ENCODE peak calls at places on chromosomes 2 and 18, in five cellular contexts. C is NCI-H460, I is GM03348, P is dorsolateral prefrontal cortex, M is uterus. B is an unnamed sample.

GRCh38 chr2:96144481-96145027 is 686 bp downstream of the DUSP2 start:
- DNase-seq in I (no peak), M (no peak), P (no peak), C (no peak), B (no peak)

GRCh38 chr2:37671816-37672103 is 318 bp upstream of the CDC42EP3 start:
- DNase-seq in I (no peak), P (no peak), M (no peak), C (no peak), B (no peak)

GRCh38 chr18:37122877-37123276 is 293.9 kb downstream of the KIAA1328 start:
- DNase-seq in C (no peak), P (no peak), M (no peak), I (no peak), B (no peak)

GRCh38 chr18:59079264-59079972 is 60.3 kb upstream of the SEC11C start:
- DNase-seq in P (no peak), C (no peak), I (no peak), M (no peak), B (no peak)

GRCh38 chr2:127361929-127362328 is 25.8 kb downstream of the MAP3K2 start:
- DNase-seq in C (no peak), M (no peak), P (no peak), I (peak; percentile 11), B (no peak)

GRCh38 chr2:200172944-200173481 is 133.5 kb upstream of the SPATS2L start:
- DNase-seq in M (no peak), I (peak; percentile 10), C (no peak), P (no peak), B (no peak)

GRCh38 chr2:231615058-231615671 is 22.5 kb downstream of the TEX44 start:
- DNase-seq in I (no peak), C (no peak), P (no peak), M (no peak), B (no peak)

GRCh38 chr2:159118859-159119510 is 150.5 kb downstream of the TANC1 start:
- DNase-seq in C (no peak), P (no peak), M (no peak), I (no peak), B (no peak)

GRCh38 chr2:236769981-236770671 is 200.5 kb downstream of the ACKR3 start:
- DNase-seq in P (no peak), M (no peak), C (no peak), I (peak; percentile 88), B (no peak)

GRCh38 chr2:223762853-223763252 is 74.5 kb downstream of the AP1S3 start:
- DNase-seq in M (no peak), P (no peak), C (no peak), I (no peak), B (no peak)

GRCh38 chr2:66519264-66519843 is 84.4 kb downstream of the MEIS1 start:
- DNase-seq in M (no peak), I (no peak), P (no peak), C (no peak), B (no peak)

GRCh38 chr2:163665817-163666216 is 70.0 kb downstream of the FIGN start:
- DNase-seq in P (no peak), M (no peak), C (no peak), I (no peak), B (no peak)

GRCh38 chr2:72572501-72572900 is 253.3 kb downstream of the EXOC6B start:
- DNase-seq in M (no peak), C (no peak), P (no peak), I (peak; percentile 20), B (no peak)

GRCh38 chr2:101160454-101160853 is 9.3 kb upstream of the TBC1D8 start:
- DNase-seq in P (no peak), M (no peak), C (no peak), I (peak; percentile 54), B (no peak)

GRCh38 chr18:23689616-23690504 is 607 bp downstream of the LAMA3 start:
- DNase-seq in I (no peak), P (no peak), C (no peak), M (peak; percentile 26), B (no peak)

GRCh38 chr2:8244634-8245033 is 437.2 kb upstream of the ID2 start:
- DNase-seq in M (no peak), I (no peak), P (no peak), C (no peak), B (peak; percentile 14)

GRCh38 chr2:64463784-64464183 is 9.8 kb downstream of the LGALSL start:
- DNase-seq in I (peak; percentile 58), M (no peak), P (no peak), C (no peak), B (no peak)

GRCh38 chr2:120902532-120903088 is 166.9 kb downstream of the GLI2 start:
- DNase-seq in M (no peak), C (no peak), I (no peak), P (no peak), B (no peak)

GRCh38 chr2:173132531-173132930 is 56.9 kb downstream of the MAP3K20 start:
- DNase-seq in I (no peak), P (no peak), C (no peak), M (no peak), B (no peak)

GRCh38 chr2:96239091-96239490 is 26.7 kb downstream of the TMEM127 start:
- DNase-seq in C (no peak), I (no peak), M (no peak), P (no peak), B (no peak)

GRCh38 chr18:76592096-76592495 is 97.1 kb upstream of the ZNF516 start:
- DNase-seq in I (no peak), P (no peak), M (no peak), C (no peak), B (no peak)

GRCh38 chr18:77098033-77098432 is 34.5 kb downstream of the MBP start:
- DNase-seq in I (no peak), P (no peak), M (no peak), C (no peak), B (no peak)

GRCh38 chr2:54597153-54597827 is 126.2 kb upstream of the EML6 start:
- DNase-seq in C (no peak), I (no peak), P (peak; percentile 89), M (peak; percentile 65), B (no peak)

GRCh38 chr2:99662761-99663341 is 173.0 kb upstream of the REV1 start:
- DNase-seq in P (peak; percentile 17), I (peak; percentile 86), M (peak; percentile 54), C (peak; percentile 80), B (no peak)

GRCh38 chr2:178193823-178194599 is at the start of gene OSBPL6:
- DNase-seq in P (peak; percentile 75), C (peak; percentile 82), I (peak; percentile 97), M (peak; percentile 58), B (peak; percentile 72)

GRCh38 chr2:197311521-197312033 is 997 bp upstream of the ANKRD44 start:
- DNase-seq in I (peak; percentile 28), P (no peak), C (no peak), M (no peak), B (no peak)

GRCh38 chr18:43471873-43472272 is 194.6 kb upstream of the SYT4 start:
- DNase-seq in I (no peak), P (no peak), C (no peak), M (no peak), B (no peak)

GRCh38 chr2:38554973-38555595 is 47.6 kb downstream of the HNRNPLL start:
- DNase-seq in P (no peak), M (no peak), C (no peak), I (peak; percentile 29), B (no peak)

B was measured in hippocampal formation.